ENCODE peak calls at places on chromosomes 11 and 22, in ten cellular contexts. V is NCI-H1092; M is NCI-H2081; G is CD14-positive monocyte; A is EL; Q is stimulated activated CD8-positive, alpha-beta memory T cell treated with anti-CD3 and anti-CD28 coated beads, Interleukin-4, amount 100 ng/mL, for 4 hours; Y is AG08396; Z is right atrium auricular region; O is RPMI8226; C is chondrocyte. H is an unnamed sample.

GRCh38 chr11:96969251-96969650 is 579.4 kb downstream of the JRKL start:
- DNase-seq in V (no peak), M (no peak), G (no peak), A (peak; percentile 3), Q (no peak), Y (no peak), Z (no peak), O (no peak), C (no peak), H (no peak)

GRCh38 chr11:35771722-35772121 is 109.1 kb downstream of the TRIM44 start:
- DNase-seq in V (no peak), M (no peak), G (no peak), A (no peak), Q (no peak), Y (no peak), Z (no peak), O (no peak), C (no peak), H (no peak)

GRCh38 chr11:76243648-76244285 is 37.5 kb upstream of the WNT11 start:
- DNase-seq in V (no peak), M (no peak), G (no peak), A (no peak), Q (no peak), Y (no peak), Z (no peak), O (no peak), C (peak; percentile 61), H (peak; percentile 30)

GRCh38 chr11:112590778-112591177 is 330.1 kb upstream of the PLET1 start:
- DNase-seq in V (no peak), M (no peak), G (no peak), A (no peak), Q (no peak), Y (no peak), Z (no peak), O (no peak), C (no peak), H (no peak)

GRCh38 chr11:69558519-69558941 is 77.1 kb downstream of the LINC01488 start:
- DNase-seq in V (no peak), M (no peak), G (no peak), A (no peak), Q (no peak), Y (no peak), Z (no peak), O (no peak), C (no peak), H (no peak)

GRCh38 chr22:40345271-40345670 is 1.0 kb upstream of the ADSL start:
- DNase-seq in V (no peak), M (no peak), G (no peak), A (peak; percentile 42), Q (no peak), Y (no peak), Z (no peak), O (peak; percentile 40), C (no peak), H (no peak)

GRCh38 chr22:37383342-37383741 is 43.9 kb downstream of the ELFN2 start:
- DNase-seq in V (peak; percentile 44), M (no peak), G (no peak), A (no peak), Q (no peak), Y (no peak), Z (no peak), O (no peak), C (no peak), H (no peak)

GRCh38 chr11:8219257-8220021 is 44.2 kb downstream of the LMO1 start:
- DNase-seq in V (peak; percentile 46), M (peak; percentile 49), G (no peak), A (peak; percentile 52), Q (no peak), Y (peak; percentile 67), Z (no peak), O (peak; percentile 57), C (peak; percentile 60), H (peak; percentile 64)

GRCh38 chr11:73159981-73160777 is 18.1 kb upstream of the FCHSD2 start:
- DNase-seq in V (no peak), M (no peak), G (no peak), A (no peak), Q (no peak), Y (no peak), Z (no peak), O (no peak), C (no peak), H (no peak)

GRCh38 chr11:70112017-70112434 is 33.9 kb downstream of the ANO1 start:
- DNase-seq in V (no peak), M (no peak), G (no peak), A (no peak), Q (no peak), Y (no peak), Z (no peak), O (no peak), C (no peak), H (no peak)

GRCh38 chr22:40094449-40094848 is 83.3 kb upstream of the TNRC6B start:
- DNase-seq in V (no peak), M (no peak), G (no peak), A (no peak), Q (no peak), Y (no peak), Z (no peak), O (peak; percentile 29), C (no peak), H (no peak)

GRCh38 chr22:43262990-43263644 is 76.2 kb upstream of the TTLL12 start:
- DNase-seq in V (no peak), M (no peak), G (no peak), A (no peak), Q (no peak), Y (no peak), Z (no peak), O (peak; percentile 83), C (no peak), H (no peak)

GRCh38 chr11:67352546-67353316 is 615 bp downstream of the POLD4 start:
- DNase-seq in V (no peak), M (no peak), G (peak; percentile 69), A (peak; percentile 52), Q (no peak), Y (peak; percentile 33), Z (no peak), O (peak; percentile 77), C (no peak), H (peak; percentile 87)

GRCh38 chr11:44814881-44815592 is 88.3 kb downstream of the TSPAN18 start:
- DNase-seq in V (no peak), M (no peak), G (no peak), A (peak; percentile 28), Q (no peak), Y (peak; percentile 22), Z (no peak), O (no peak), C (no peak), H (no peak)

GRCh38 chr22:43401233-43401632 is 10.6 kb upstream of the MPPED1 start:
- DNase-seq in V (no peak), M (no peak), G (peak; percentile 24), A (no peak), Q (no peak), Y (no peak), Z (no peak), O (no peak), C (peak; percentile 35), H (no peak)

GRCh38 chr22:23538502-23538860 is 41.6 kb downstream of the IGLL1 start:
- DNase-seq in V (no peak), M (no peak), G (no peak), A (no peak), Q (no peak), Y (no peak), Z (no peak), O (no peak), C (no peak), H (peak; percentile 61)